ENCODE peak calls at places on chromosomes 16 and 17, in six cellular contexts. One of them, this sample, is unnamed.

GRCh38 chr16:62665269-62665668 is 629.0 kb upstream of the CDH8 start:
- DNase-seq in HuH-7: no peak
- DNase-seq in Calu3: no peak
- DNase-seq in GOT3: no peak
- DNase-seq in uterus: no peak
- DNase-seq in stimulated activated CD4-positive, alpha-beta T cell treated with anti-CD3 and anti-CD28 coated beads, Interleukin-1b, Interleukin-23, amount 100 ng/mL, for 1 hour: no peak
- DNase-seq in this sample: no peak

GRCh38 chr17:7466644-7467341 is 12.6 kb downstream of the ZBTB4 start:
- DNase-seq in GOT3: no peak
- DNase-seq in stimulated activated CD4-positive, alpha-beta T cell treated with anti-CD3 and anti-CD28 coated beads, Interleukin-1b, Interleukin-23, amount 100 ng/mL, for 1 hour: no peak
- DNase-seq in Calu3: no peak
- DNase-seq in uterus: peak; percentile 86
- DNase-seq in HuH-7: no peak
- DNase-seq in this sample: no peak

GRCh38 chr16:23499801-23500200 is 10.5 kb downstream of the GGA2 start:
- DNase-seq in HuH-7: no peak
- DNase-seq in stimulated activated CD4-positive, alpha-beta T cell treated with anti-CD3 and anti-CD28 coated beads, Interleukin-1b, Interleukin-23, amount 100 ng/mL, for 1 hour: no peak
- DNase-seq in GOT3: no peak
- DNase-seq in Calu3: no peak
- DNase-seq in uterus: no peak
- DNase-seq in this sample: no peak

GRCh38 chr16:85176541-85177447 is 64.5 kb upstream of the CIBAR2 start:
- DNase-seq in stimulated activated CD4-positive, alpha-beta T cell treated with anti-CD3 and anti-CD28 coated beads, Interleukin-1b, Interleukin-23, amount 100 ng/mL, for 1 hour: no peak
- DNase-seq in Calu3: no peak
- DNase-seq in uterus: no peak
- DNase-seq in HuH-7: no peak
- DNase-seq in GOT3: no peak
- DNase-seq in this sample: no peak

GRCh38 chr16:89453662-89454321 is 36.6 kb downstream of the ANKRD11 start:
- DNase-seq in uterus: no peak
- DNase-seq in GOT3: no peak
- DNase-seq in HuH-7: no peak
- DNase-seq in stimulated activated CD4-positive, alpha-beta T cell treated with anti-CD3 and anti-CD28 coated beads, Interleukin-1b, Interleukin-23, amount 100 ng/mL, for 1 hour: no peak
- DNase-seq in Calu3: no peak
- DNase-seq in this sample: peak; percentile 28

GRCh38 chr17:79224903-79225302 is 150.3 kb downstream of the ENGASE start:
- DNase-seq in stimulated activated CD4-positive, alpha-beta T cell treated with anti-CD3 and anti-CD28 coated beads, Interleukin-1b, Interleukin-23, amount 100 ng/mL, for 1 hour: no peak
- DNase-seq in Calu3: no peak
- DNase-seq in GOT3: no peak
- DNase-seq in HuH-7: no peak
- DNase-seq in uterus: no peak
- DNase-seq in this sample: no peak

GRCh38 chr17:40819528-40820125 is 2.8 kb downstream of the KRT10 start:
- DNase-seq in GOT3: no peak
- DNase-seq in Calu3: no peak
- DNase-seq in stimulated activated CD4-positive, alpha-beta T cell treated with anti-CD3 and anti-CD28 coated beads, Interleukin-1b, Interleukin-23, amount 100 ng/mL, for 1 hour: no peak
- DNase-seq in HuH-7: peak; percentile 5
- DNase-seq in uterus: no peak
- DNase-seq in this sample: no peak

GRCh38 chr16:90019543-90020259 is 445 bp upstream of the DBNDD1 start:
- DNase-seq in Calu3: peak; percentile 85
- DNase-seq in uterus: no peak
- DNase-seq in stimulated activated CD4-positive, alpha-beta T cell treated with anti-CD3 and anti-CD28 coated beads, Interleukin-1b, Interleukin-23, amount 100 ng/mL, for 1 hour: no peak
- DNase-seq in GOT3: no peak
- DNase-seq in HuH-7: peak; percentile 89
- DNase-seq in this sample: peak; percentile 30

GRCh38 chr17:41178341-41178740 is 320 bp upstream of the KRTAP4-2 start:
- DNase-seq in HuH-7: no peak
- DNase-seq in Calu3: no peak
- DNase-seq in uterus: no peak
- DNase-seq in stimulated activated CD4-positive, alpha-beta T cell treated with anti-CD3 and anti-CD28 coated beads, Interleukin-1b, Interleukin-23, amount 100 ng/mL, for 1 hour: no peak
- DNase-seq in GOT3: no peak
- DNase-seq in this sample: no peak

This sample was measured in HT-29.